ENCODE peak calls at places on chromosomes 7 and 10, in ten cellular contexts. J is NCI-H510A treated with DMSO at 0.1 percent for 48 hours, B is T1000, M is GM20000, N is left cardiac atrium, K is bronchial epithelial cell, I is sciatic nerve, L is lower leg skin, X is right cardiac atrium, P is progenitor cell of endocrine pancreas. R is an unnamed sample.

GRCh38 chr7:98834949-98835348 is 34.9 kb downstream of the TMEM130 start:
- DNase-seq in X (no peak), K (no peak), L (no peak), J (no peak), I (no peak), M (no peak), B (no peak), P (no peak), N (no peak), R (no peak)

GRCh38 chr10:45023426-45023825 is 22.7 kb downstream of the ZNF22 start:
- DNase-seq in P (no peak), M (no peak), K (no peak), B (no peak), L (no peak), X (no peak), I (no peak), J (no peak), N (no peak), R (no peak)

GRCh38 chr7:22278660-22279059 is 78.3 kb downstream of the RAPGEF5 start:
- DNase-seq in I (no peak), B (no peak), X (no peak), J (no peak), P (no peak), L (no peak), M (no peak), N (no peak), K (peak), R (no peak)

GRCh38 chr10:60480865-60481563 is 91.3 kb upstream of the ANK3 start:
- DNase-seq in B (peak), N (no peak), M (no peak), J (no peak), P (no peak), I (no peak), K (peak), L (peak), X (peak), R (peak)

GRCh38 chr10:130935051-130935450 is 376.5 kb downstream of the TCERG1L start:
- DNase-seq in M (no peak), L (no peak), X (peak), J (no peak), K (no peak), I (no peak), N (no peak), B (no peak), P (no peak), R (no peak)

GRCh38 chr10:132062641-132063390 is 2.9 kb upstream of the JAKMIP3 start:
- DNase-seq in L (no peak), B (no peak), X (no peak), I (peak), J (no peak), M (no peak), N (no peak), K (no peak), P (no peak), R (no peak)

GRCh38 chr10:63213489-63213888 is 80.4 kb downstream of the NRBF2 start:
- DNase-seq in B (no peak), M (no peak), X (no peak), N (no peak), L (no peak), I (no peak), P (no peak), K (no peak), J (no peak), R (peak)

GRCh38 chr10:78512205-78512550 is 478.5 kb downstream of the RPS24 start:
- DNase-seq in M (no peak), X (no peak), B (no peak), I (no peak), L (no peak), J (no peak), N (no peak), P (no peak), K (no peak), R (no peak)

GRCh38 chr7:138077809-138078208 is 1.6 kb downstream of the AKR1D1 start:
- DNase-seq in L (no peak), B (no peak), M (no peak), X (no peak), P (no peak), N (no peak), J (no peak), K (peak), I (no peak), R (no peak)

GRCh38 chr10:3014968-3015367 is 52.4 kb upstream of the PFKP start:
- DNase-seq in M (no peak), P (no peak), K (no peak), I (no peak), N (no peak), X (no peak), L (no peak), J (no peak), B (no peak), R (no peak)

GRCh38 chr7:132865366-132865765 is 216.5 kb downstream of the CHCHD3 start:
- DNase-seq in K (no peak), P (no peak), X (no peak), I (no peak), N (no peak), L (no peak), M (no peak), J (no peak), B (no peak), R (peak)

GRCh38 chr7:44229546-44230105 is 28.8 kb downstream of the YKT6 start:
- DNase-seq in M (no peak), P (no peak), J (no peak), X (no peak), I (no peak), B (no peak), N (no peak), K (no peak), L (no peak), R (no peak)

GRCh38 chr10:57579926-57580325 is 687.8 kb downstream of the IPMK start:
- DNase-seq in J (no peak), M (peak), K (peak), N (no peak), B (no peak), L (no peak), P (no peak), X (no peak), I (no peak), R (no peak)